ENCODE peak calls at places on chromosomes 11 and 22, in five cellular contexts. R is GM23338, A is transverse colon, L is left ventricle myocardium inferior, E is fibroblast of lung. B is an unnamed sample.

GRCh38 chr11:115251126-115251525 is 253.1 kb downstream of the CADM1 start:
- DNase-seq in L (no peak), R (no peak), E (peak), A (no peak), B (no peak)

GRCh38 chr11:46210133-46210636 is 67.3 kb upstream of the CREB3L1 start:
- DNase-seq in L (no peak), E (peak), A (no peak), R (no peak), B (no peak)

GRCh38 chr11:68798221-68798813 is 43.4 kb downstream of the CPT1A start:
- DNase-seq in A (peak), R (peak), L (no peak), E (no peak), B (no peak)

GRCh38 chr11:12284321-12285050 is 92.9 kb upstream of the PARVA start:
- DNase-seq in R (no peak), A (no peak), L (no peak), E (peak), B (peak)

GRCh38 chr22:34814260-34814659 is 251.7 kb upstream of the ISX start:
- DNase-seq in E (peak), A (no peak), R (no peak), L (no peak), B (no peak)

GRCh38 chr22:48080304-48081165 is 1318.1 kb downstream of the TBC1D22A start:
- DNase-seq in E (no peak), A (no peak), R (no peak), L (no peak), B (no peak)

GRCh38 chr22:45704648-45705047 is 33.0 kb downstream of the ATXN10 start:
- DNase-seq in L (no peak), A (no peak), E (no peak), R (no peak), B (no peak)

GRCh38 chr11:28528217-28528616 is 420.0 kb downstream of the METTL15 start:
- DNase-seq in L (no peak), E (no peak), A (no peak), R (no peak), B (no peak)

GRCh38 chr11:113562576-113562975 is 87.4 kb upstream of the DRD2 start:
- DNase-seq in A (no peak), L (no peak), R (no peak), E (no peak), B (no peak)

GRCh38 chr11:69374110-69374981 is 80.4 kb downstream of the MYEOV start:
- DNase-seq in E (no peak), L (peak), R (no peak), A (peak), B (no peak)

GRCh38 chr11:102603091-102603490 is 22.0 kb downstream of the MMP20 start:
- DNase-seq in R (no peak), A (no peak), L (no peak), E (peak), B (no peak)

GRCh38 chr22:21455334-21456089 is 11.7 kb upstream of the TMEM191C start:
- DNase-seq in L (no peak), R (no peak), E (no peak), A (no peak), B (no peak)

GRCh38 chr11:971092-971690 is 45.5 kb downstream of the AP2A2 start:
- DNase-seq in R (no peak), L (no peak), A (no peak), E (no peak), B (no peak)

GRCh38 chr22:45420539-45420938 is 7.0 kb downstream of the RIBC2 start:
- DNase-seq in R (no peak), E (no peak), L (no peak), A (no peak), B (no peak)

GRCh38 chr11:103091441-103091809 is 535 bp downstream of the DCUN1D5 start:
- DNase-seq in E (peak), L (peak), A (peak), R (peak), B (no peak)

GRCh38 chr11:199004-199581 is 6.2 kb downstream of the SCGB1C1 start:
- DNase-seq in E (no peak), A (peak), R (no peak), L (no peak), B (peak)

GRCh38 chr11:119567667-119568582 is 145.0 kb upstream of the THY1 start:
- DNase-seq in L (no peak), E (peak), A (no peak), R (peak), B (no peak)

GRCh38 chr11:8229299-8230177 is 34.1 kb downstream of the LMO1 start:
- DNase-seq in R (no peak), E (peak), L (peak), A (peak), B (no peak)

GRCh38 chr11:119120639-119121007 is 757 bp upstream of the HINFP start:
- DNase-seq in R (no peak), A (no peak), E (peak), L (no peak), B (no peak)

GRCh38 chr11:112523477-112523876 is 262.8 kb upstream of the PLET1 start:
- DNase-seq in E (no peak), A (no peak), L (peak), R (peak), B (no peak)

GRCh38 chr11:84437129-84438123 is 1151.3 kb upstream of the CCDC90B start:
- DNase-seq in A (peak), L (no peak), R (peak), E (peak), B (no peak)

GRCh38 chr11:9663699-9664275 is at the start of gene SWAP70:
- DNase-seq in E (peak), R (peak), A (peak), L (peak), B (no peak)
- TF ChIP-seq CTCF in E (peak), R (no peak), A (peak), L (peak), B (peak)

GRCh38 chr11:61886643-61887042 is 4.7 kb downstream of the FADS3 start:
- DNase-seq in E (no peak), L (no peak), A (no peak), R (no peak), B (no peak)

GRCh38 chr11:61888043-61888442 is 3.3 kb downstream of the FADS3 start:
- DNase-seq in L (peak), E (peak), R (no peak), A (peak), B (no peak)

GRCh38 chr11:61890536-61891330 is 612 bp downstream of the FADS3 start:
- DNase-seq in R (no peak), E (peak), A (peak), L (peak), B (no peak)

GRCh38 chr11:61889831-61890230 is 1.5 kb downstream of the FADS3 start:
- DNase-seq in A (no peak), R (no peak), L (no peak), E (no peak), B (no peak)

GRCh38 chr11:61888590-61888989 is 2.8 kb downstream of the FADS3 start:
- DNase-seq in R (no peak), L (no peak), A (no peak), E (no peak), B (no peak)
- H3K27ac ChIP-seq in R (no peak), L (peak), A (peak), E (peak), B (peak)

DNA sequence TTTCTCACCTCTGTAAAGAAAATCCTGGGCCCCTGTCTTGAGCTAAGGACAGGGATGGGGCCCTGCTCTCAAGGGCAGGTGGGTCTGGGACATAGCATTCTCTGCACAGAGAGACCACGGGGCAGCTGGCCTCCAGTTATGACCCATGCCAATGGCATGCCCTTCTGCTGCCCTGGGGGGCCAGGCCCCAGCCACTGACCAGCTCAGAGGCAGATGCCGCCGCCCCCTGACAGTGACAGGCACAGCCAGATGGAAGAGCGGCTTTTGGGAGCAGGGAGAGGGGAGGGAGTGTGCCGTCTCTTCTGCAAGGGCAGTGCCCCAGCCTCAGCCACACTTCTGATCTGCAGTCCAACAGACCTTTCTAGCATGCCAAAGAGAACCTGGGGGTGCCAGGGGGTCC is 114.8 kb upstream of the NAV2 start:
- DNase-seq in R (no peak), E (peak), L (no peak), A (no peak), B (no peak)
- H3K4me3 ChIP-seq in R (no peak), E (no peak), L (no peak), A (no peak), B (no peak)

DNA sequence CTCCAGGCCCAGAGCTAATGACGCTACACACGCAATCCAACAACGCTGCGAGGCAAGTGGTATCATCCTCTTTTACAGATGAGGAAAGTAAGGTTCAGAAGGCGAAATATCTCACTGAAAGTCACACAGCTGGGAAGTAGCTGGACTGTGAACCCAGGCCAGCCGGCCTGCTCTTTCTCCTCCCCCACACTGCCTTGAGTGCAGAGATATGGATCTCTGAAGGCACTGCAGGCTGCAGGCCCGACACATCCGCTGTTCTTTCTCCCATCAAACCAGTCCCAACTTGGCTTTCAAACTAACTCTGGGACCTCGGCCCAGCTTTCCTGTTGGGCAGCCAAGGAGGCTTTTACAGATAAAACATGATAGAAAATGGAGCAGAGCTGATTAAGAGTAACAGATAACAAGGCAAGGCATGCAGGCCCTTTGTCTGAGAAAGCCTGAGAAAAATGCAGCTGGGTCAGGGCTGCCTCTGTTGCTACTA is 64.0 kb upstream of the PTPRJ start:
- DNase-seq in R (no peak), L (peak), A (no peak), E (peak), B (no peak)
- TF ChIP-seq CTCF in R (no peak), L (no peak), A (no peak), E (no peak), B (no peak)

GRCh38 chr11:62004473-62004872 is 37.0 kb upstream of the FTH1 start:
- DNase-seq in R (no peak), A (peak), L (no peak), E (peak), B (no peak)
- H3K27ac ChIP-seq in R (no peak), A (no peak), L (no peak), E (no peak), B (no peak)

GRCh38 chr11:57476223-57476882 is 16.0 kb downstream of the RTN4RL2 start:
- DNase-seq in E (no peak), L (peak), R (peak), A (peak), B (no peak)
- H3K4me3 ChIP-seq in E (peak), L (peak), R (peak), A (peak), B (peak)

DNA sequence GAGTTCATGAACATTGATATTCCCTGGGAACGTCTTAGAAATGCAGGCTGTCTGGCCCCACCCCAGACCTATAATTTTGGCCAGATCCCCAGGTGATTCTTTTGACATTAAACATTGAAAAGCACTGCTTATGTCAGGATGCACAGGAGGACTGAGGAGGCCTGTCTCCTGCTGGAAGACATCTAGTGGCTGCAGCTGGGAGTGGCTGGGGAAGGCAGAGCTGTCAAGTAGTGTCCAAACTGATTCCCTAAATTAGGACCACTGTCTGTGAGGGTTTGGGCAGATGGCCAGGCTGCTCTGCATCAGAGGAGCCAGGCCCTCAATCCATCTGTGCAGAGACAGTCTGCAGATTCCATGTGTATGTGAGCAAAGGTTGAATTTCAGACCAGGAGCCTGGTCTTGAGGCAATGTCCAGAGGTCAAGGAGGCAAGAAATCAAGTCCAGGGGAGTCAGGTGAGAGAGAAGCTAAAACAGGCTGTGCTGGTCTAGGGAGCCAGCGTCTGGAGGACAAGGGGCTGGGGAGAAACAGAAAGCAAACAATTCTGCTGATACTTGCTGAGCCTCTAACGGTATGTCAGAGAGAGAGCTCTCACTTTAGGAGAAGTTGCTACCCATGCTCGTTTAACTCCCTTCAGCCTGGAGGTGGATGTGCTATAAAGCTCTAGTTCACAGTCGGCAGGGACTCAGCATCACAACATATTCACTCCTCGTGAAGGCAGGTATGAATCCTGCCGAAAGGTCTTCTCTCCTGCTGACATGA is 15.3 kb upstream of the SYTL2 start:
- DNase-seq in L (peak), R (peak), E (peak), A (peak), B (no peak)
- TF ChIP-seq CTCF in L (peak), R (peak), E (peak), A (peak), B (no peak)

GRCh38 chr22:33036881-33037280 is 21.3 kb downstream of the SYN3 start:
- DNase-seq in E (no peak), A (no peak), L (no peak), R (no peak), B (no peak)

GRCh38 chr22:33035276-33035863 is 22.8 kb downstream of the SYN3 start:
- DNase-seq in E (no peak), L (no peak), A (no peak), R (no peak), B (no peak)

GRCh38 chr22:33030923-33031525 is 27.2 kb downstream of the SYN3 start:
- DNase-seq in A (no peak), L (no peak), R (no peak), E (no peak), B (no peak)

GRCh38 chr22:33038131-33038772 is 19.9 kb downstream of the SYN3 start:
- DNase-seq in E (no peak), A (no peak), L (no peak), R (peak), B (no peak)

GRCh38 chr22:33034753-33035152 is 23.4 kb downstream of the SYN3 start:
- DNase-seq in A (no peak), L (no peak), E (no peak), R (no peak), B (no peak)
- H3K27ac ChIP-seq in A (no peak), L (no peak), E (no peak), R (no peak), B (no peak)

GRCh38 chr11:110908401-110909106 is 196.3 kb upstream of the ARHGAP20 start:
- DNase-seq in R (no peak), L (no peak), A (no peak), E (peak), B (no peak)
- H3K4me3 ChIP-seq in R (no peak), L (no peak), A (no peak), E (no peak), B (no peak)

B was measured in vagina.